ENCODE peak calls at places on chromosomes 5 and 9, in five cellular contexts. N is A172; T is GM12865; Z is CD4-positive, alpha-beta T cell; H is brain microvascular endothelial cell. P is an unnamed sample.

GRCh38 chr5:109049565-109049964 is 301.9 kb downstream of the FER start:
- DNase-seq in Z (no peak), N (no peak), H (no peak), T (no peak), P (no peak)

GRCh38 chr5:149301744-149302380 is 30.2 kb downstream of the AFAP1L1 start:
- DNase-seq in Z (no peak), N (no peak), T (no peak), H (peak), P (no peak)

GRCh38 chr9:116546711-116547581 is 140.2 kb upstream of the TRIM32 start:
- DNase-seq in N (no peak), Z (no peak), H (peak), T (no peak), P (peak)

GRCh38 chr9:132384376-132384775 is 22.3 kb downstream of the TTF1 start:
- DNase-seq in T (peak), H (no peak), N (no peak), Z (no peak), P (no peak)

GRCh38 chr9:91530829-91531228 is 107.2 kb upstream of the NFIL3 start:
- DNase-seq in N (no peak), H (no peak), T (no peak), Z (no peak), P (no peak)

GRCh38 chr5:62001640-62002039 is 304.4 kb upstream of the KIF2A start:
- DNase-seq in Z (no peak), H (no peak), T (no peak), N (no peak), P (peak)

GRCh38 chr9:125600194-125600593 is 106.8 kb downstream of the MAPKAP1 start:
- DNase-seq in T (no peak), H (no peak), Z (no peak), N (no peak), P (no peak)

GRCh38 chr9:98218562-98219363 is 26.3 kb upstream of the CORO2A start:
- DNase-seq in N (no peak), Z (no peak), H (no peak), T (no peak), P (no peak)

GRCh38 chr5:129945031-129945430 is 40.8 kb downstream of the CHSY3 start:
- DNase-seq in H (peak), N (peak), Z (no peak), T (no peak), P (no peak)

GRCh38 chr5:96876292-96876850 is at the start of gene ERAP2:
- DNase-seq in T (peak), H (peak), Z (no peak), N (peak), P (peak)

P was measured in RCC 7860.